ENCODE peak calls at places on chromosome 1, in six cellular contexts. N is cardiac muscle cell, Q is spleen, G is colonic mucosa, C is esophagus squamous epithelium, V is progenitor cell of endocrine pancreas. J is an unnamed sample.

GRCh38 chr1:234997201-234998173 is 131.2 kb downstream of the TOMM20 start:
- DNase-seq in Q (no peak), C (peak), V (no peak), N (peak), G (peak), J (no peak)

GRCh38 chr1:67704351-67704750 is 19.4 kb downstream of the GADD45A start:
- DNase-seq in N (no peak), C (no peak), V (no peak), G (no peak), Q (no peak), J (no peak)

GRCh38 chr1:189775343-189775742 is 702.3 kb downstream of the BRINP3 start:
- DNase-seq in Q (no peak), V (no peak), N (peak), G (no peak), C (no peak), J (no peak)

GRCh38 chr1:238409191-238409846 is 518.6 kb upstream of the ZP4 start:
- DNase-seq in Q (no peak), C (no peak), V (no peak), N (no peak), G (no peak), J (no peak)

GRCh38 chr1:14377386-14377785 is 221.1 kb upstream of the KAZN start:
- DNase-seq in V (no peak), N (no peak), C (no peak), Q (no peak), G (no peak), J (no peak)

GRCh38 chr1:58718435-58718834 is 18.6 kb upstream of the MYSM1 start:
- DNase-seq in C (no peak), Q (no peak), N (peak), G (no peak), V (no peak), J (no peak)

GRCh38 chr1:112689196-112689841 is 14.9 kb downstream of the MOV10 start:
- DNase-seq in N (no peak), C (no peak), G (no peak), V (no peak), Q (peak), J (no peak)

GRCh38 chr1:99749948-99750347 is 16.5 kb downstream of the FRRS1 start:
- DNase-seq in C (no peak), N (no peak), Q (no peak), G (no peak), V (no peak), J (no peak)

GRCh38 chr1:241488739-241489138 is 30.8 kb downstream of the FH start:
- DNase-seq in V (no peak), C (no peak), G (no peak), Q (no peak), N (no peak), J (no peak)
- TF ChIP-seq CTCF in V (no peak), C (no peak), G (no peak), Q (no peak), N (no peak), J (no peak)

GRCh38 chr1:183023146-183023600 is at the start of gene LAMC1:
- DNase-seq in Q (peak), C (no peak), N (peak), G (peak), V (peak), J (peak)

GRCh38 chr1:183022202-183023145 is 746 bp upstream of the LAMC1 start:
- DNase-seq in C (no peak), V (peak), Q (peak), N (peak), G (peak), J (peak)

GRCh38 chr1:183024352-183025337 is 1.4 kb downstream of the LAMC1 start:
- DNase-seq in Q (no peak), N (no peak), V (no peak), G (no peak), C (no peak), J (no peak)

GRCh38 chr1:183021405-183022201 is 1.6 kb upstream of the LAMC1 start:
- DNase-seq in G (no peak), N (no peak), V (no peak), C (no peak), Q (no peak), J (no peak)

DNA sequence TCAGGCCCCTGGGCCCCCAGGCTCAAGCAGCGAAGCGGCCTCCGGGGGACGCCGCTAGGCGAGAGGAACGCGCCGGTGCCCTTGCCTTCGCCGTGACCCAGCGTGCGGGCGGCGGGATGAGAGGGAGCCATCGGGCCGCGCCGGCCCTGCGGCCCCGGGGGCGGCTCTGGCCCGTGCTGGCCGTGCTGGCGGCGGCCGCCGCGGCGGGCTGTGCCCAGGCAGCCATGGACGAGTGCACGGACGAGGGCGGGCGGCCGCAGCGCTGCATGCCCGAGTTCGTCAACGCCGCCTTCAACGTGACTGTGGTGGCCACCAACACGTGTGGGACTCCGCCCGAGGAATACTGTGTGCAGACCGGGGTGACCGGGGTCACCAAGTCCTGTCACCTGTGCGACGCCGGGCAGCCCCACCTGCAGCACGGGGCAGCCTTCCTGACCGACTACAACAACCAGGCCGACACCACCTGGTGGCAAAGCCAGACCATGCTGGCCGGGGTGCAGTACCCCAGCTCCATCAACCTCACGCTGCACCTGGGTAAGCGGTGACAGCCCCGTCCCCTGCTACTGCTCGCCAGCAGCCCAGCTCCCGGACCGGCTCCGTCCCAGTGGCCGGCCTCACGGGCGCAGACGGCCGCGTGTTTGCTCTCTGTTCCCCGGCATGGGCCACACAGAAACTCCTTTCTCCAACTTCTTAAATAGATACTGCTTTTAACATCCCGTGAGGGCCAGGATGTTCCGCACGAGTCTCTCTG is 556 bp downstream of the LAMC1 start:
- DNase-seq in G (peak), C (no peak), Q (peak), N (peak), V (peak), J (peak)
- TF ChIP-seq CTCF in G (peak), C (peak), Q (peak), N (peak), V (peak), J (peak)

GRCh38 chr1:35340519-35340918 is 72.0 kb downstream of the ZMYM4 start:
- DNase-seq in C (no peak), Q (no peak), G (no peak), N (no peak), V (no peak), J (no peak)

GRCh38 chr1:35350872-35351271 is 82.4 kb downstream of the ZMYM4 start:
- DNase-seq in V (no peak), G (no peak), Q (no peak), C (no peak), N (no peak), J (no peak)

GRCh38 chr1:35345439-35345981 is 77.0 kb downstream of the ZMYM4 start:
- DNase-seq in G (no peak), Q (no peak), N (no peak), V (no peak), C (no peak), J (no peak)
- TF ChIP-seq CTCF in G (no peak), Q (no peak), N (no peak), V (no peak), C (no peak), J (peak)

GRCh38 chr1:222654849-222655248 is 37.0 kb downstream of the MIA3 start:
- DNase-seq in V (no peak), Q (peak), C (peak), N (no peak), G (peak), J (no peak)
- TF ChIP-seq CTCF in V (no peak), Q (peak), C (no peak), N (peak), G (no peak), J (no peak)

GRCh38 chr1:203136409-203137042 is 9.0 kb downstream of the ADORA1 start:
- DNase-seq in Q (no peak), C (no peak), N (no peak), G (no peak), V (no peak), J (no peak)
- TF ChIP-seq CTCF in Q (no peak), C (no peak), N (no peak), G (no peak), V (peak), J (no peak)

GRCh38 chr1:41811051-41811795 is 107.5 kb downstream of the HIVEP3 start:
- DNase-seq in C (no peak), G (no peak), N (no peak), Q (no peak), V (no peak), J (no peak)

GRCh38 chr1:41810446-41810845 is 108.3 kb downstream of the HIVEP3 start:
- DNase-seq in Q (no peak), C (no peak), G (peak), N (peak), V (peak), J (no peak)

GRCh38 chr1:41813220-41813619 is 105.5 kb downstream of the HIVEP3 start:
- DNase-seq in C (no peak), N (no peak), Q (no peak), V (no peak), G (no peak), J (no peak)

GRCh38 chr1:41813755-41814694 is 104.7 kb downstream of the HIVEP3 start:
- DNase-seq in N (no peak), G (no peak), V (no peak), Q (no peak), C (no peak), J (no peak)

GRCh38 chr1:41811978-41812852 is 106.5 kb downstream of the HIVEP3 start:
- DNase-seq in Q (no peak), C (no peak), G (peak), N (peak), V (peak), J (no peak)
- TF ChIP-seq CTCF in Q (peak), C (peak), G (peak), N (peak), V (peak), J (peak)

DNA sequence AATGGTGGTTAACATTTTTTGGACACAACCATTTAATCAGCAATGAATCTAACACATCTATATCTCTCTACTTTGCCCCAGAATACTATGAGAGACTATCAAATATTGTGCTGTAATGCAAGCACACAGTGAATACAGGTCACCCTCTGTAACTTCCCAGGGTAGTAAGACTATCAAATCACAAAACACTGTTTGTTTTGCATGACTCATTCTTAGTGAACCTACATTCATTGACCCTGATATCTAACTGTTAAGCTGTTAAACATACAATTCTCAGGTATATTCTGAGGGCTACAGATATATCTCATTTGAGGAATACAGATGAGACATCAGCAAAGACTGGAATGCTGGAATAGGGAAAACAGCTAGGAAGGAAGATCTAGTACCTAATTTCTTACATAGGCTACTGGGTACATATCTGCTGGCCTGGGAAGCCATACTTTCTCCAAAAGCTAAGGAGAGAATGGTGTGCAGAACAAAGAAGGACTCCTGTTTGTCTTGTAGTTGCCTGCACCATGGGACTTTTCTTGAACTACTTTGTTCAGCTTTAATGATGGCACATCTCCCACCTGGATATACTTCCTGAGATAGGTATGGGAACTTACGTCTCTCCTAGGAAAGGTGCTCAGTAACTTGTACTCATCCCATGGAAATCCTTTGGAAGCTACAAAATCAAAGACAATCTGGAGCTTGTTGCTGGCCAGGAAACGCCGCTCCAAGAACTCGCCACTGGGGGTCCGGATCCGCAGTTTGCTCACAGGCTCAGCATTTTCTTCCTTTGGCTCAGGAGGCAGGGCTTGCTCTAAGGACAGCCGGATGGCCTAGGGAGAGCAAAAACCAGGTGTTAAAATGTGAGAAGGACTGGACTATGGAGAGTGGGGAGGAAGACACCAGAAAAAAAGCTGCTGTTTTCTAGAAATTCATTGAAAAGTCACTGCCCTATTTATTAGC is 51.9 kb upstream of the DMRTA2 start:
- DNase-seq in V (no peak), G (no peak), C (no peak), N (no peak), Q (no peak), J (no peak)
- TF ChIP-seq CTCF in V (peak), G (no peak), C (no peak), N (no peak), Q (no peak), J (no peak)

DNA sequence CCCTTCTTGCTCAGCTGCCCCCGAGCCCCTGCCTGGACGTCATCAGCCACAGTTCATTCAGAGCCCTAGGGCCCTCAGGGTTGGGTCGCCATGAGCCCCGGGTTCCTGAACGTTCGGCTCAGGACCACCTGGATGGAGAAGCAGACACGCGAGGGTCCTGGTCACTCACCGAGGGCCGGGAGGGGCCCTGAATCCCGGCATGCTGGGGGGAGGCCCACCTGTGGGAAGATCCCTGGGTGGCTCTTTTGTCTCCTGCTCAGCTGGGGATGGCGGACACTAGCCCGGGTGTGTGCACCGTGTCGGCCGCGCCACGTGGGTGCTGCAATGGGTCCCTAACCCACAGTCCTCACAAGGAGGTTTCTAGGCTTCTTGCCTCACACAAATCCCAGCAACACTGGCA is 78.1 kb upstream of the TTC34 start:
- DNase-seq in V (no peak), Q (no peak), C (no peak), G (no peak), N (no peak), J (no peak)
- TF ChIP-seq CTCF in V (no peak), Q (no peak), C (no peak), G (no peak), N (no peak), J (no peak)

DNA sequence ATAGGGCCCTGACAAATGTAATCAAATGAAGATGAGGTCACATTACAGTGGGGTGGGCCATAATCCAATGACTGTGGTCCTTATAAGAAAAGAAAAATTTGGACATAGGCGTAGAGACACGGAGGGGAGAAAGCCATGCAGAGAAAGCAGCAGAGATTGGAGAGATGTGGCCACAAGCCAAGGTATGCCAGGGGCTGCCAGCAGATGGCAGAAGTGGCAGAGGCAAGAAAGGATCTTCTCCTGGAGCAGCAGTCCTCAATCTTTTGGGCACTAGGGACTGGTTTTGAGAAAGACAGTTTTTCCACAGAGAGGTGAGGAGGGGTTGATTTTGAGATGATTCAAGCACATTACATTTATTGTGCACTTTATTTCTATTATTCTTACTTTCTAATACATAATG is 355.1 kb downstream of the NPHP4 start:
- DNase-seq in N (no peak), Q (no peak), G (peak), V (no peak), C (no peak), J (no peak)
- TF ChIP-seq CTCF in N (peak), Q (no peak), G (peak), V (peak), C (peak), J (peak)

DNA sequence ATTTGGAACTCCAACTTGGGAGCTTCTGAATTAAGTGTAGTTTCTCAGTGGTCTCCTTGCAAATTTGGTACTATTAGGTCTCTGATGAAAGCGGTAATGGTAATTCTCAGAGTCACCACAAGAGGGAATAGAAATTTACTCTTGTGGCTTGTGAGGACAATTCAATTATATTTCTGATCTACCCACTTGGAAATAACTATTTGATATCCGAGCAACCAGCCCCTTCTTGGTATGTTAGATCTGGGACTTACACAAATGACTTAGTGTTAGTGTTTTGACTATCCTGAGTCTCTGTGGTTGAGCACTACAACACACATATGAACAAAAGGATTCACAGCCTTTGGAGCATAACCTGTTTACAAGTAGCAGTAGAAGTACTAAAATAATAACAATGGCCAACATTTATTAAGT is 68.1 kb downstream of the RPS6KA1 start:
- DNase-seq in N (peak), V (no peak), G (no peak), C (no peak), Q (no peak), J (no peak)
- TF ChIP-seq CTCF in N (peak), V (peak), G (peak), C (peak), Q (peak), J (peak)

J was measured in type B pancreatic cell.